ENCODE peak calls at places on chromosome 16, in six cellular contexts. One of them, this sample, is unnamed.

GRCh38 chr16:79632289-79632688 is 31.8 kb upstream of the MAF start:
- DNase-seq in H9: no peak
- DNase-seq in mesenchymal stem cell: peak; percentile 44
- DNase-seq in mesendoderm: peak; percentile 44
- DNase-seq in IMR-90: no peak
- DNase-seq in H1: no peak
- DNase-seq in this sample: no peak

GRCh38 chr16:27174798-27175197 is 28.5 kb upstream of the KDM8 start:
- DNase-seq in H9: no peak
- DNase-seq in mesenchymal stem cell: no peak
- DNase-seq in mesendoderm: peak; percentile 19
- DNase-seq in IMR-90: peak; percentile 53
- DNase-seq in H1: no peak
- DNase-seq in this sample: no peak

GRCh38 chr16:29148867-29149272 is 164.0 kb downstream of the LAT start:
- DNase-seq in H9: no peak
- DNase-seq in mesenchymal stem cell: no peak
- DNase-seq in mesendoderm: no peak
- DNase-seq in IMR-90: no peak
- DNase-seq in H1: no peak
- DNase-seq in this sample: no peak

GRCh38 chr16:49050607-49051006 is 231.0 kb downstream of the CBLN1 start:
- DNase-seq in H9: no peak
- DNase-seq in mesenchymal stem cell: no peak
- DNase-seq in mesendoderm: no peak
- DNase-seq in IMR-90: no peak
- DNase-seq in H1: no peak
- DNase-seq in this sample: no peak

GRCh38 chr16:35146723-35147458 is 1687.5 kb downstream of the TP53TG3F start:
- DNase-seq in H9: no peak
- DNase-seq in mesenchymal stem cell: no peak
- DNase-seq in mesendoderm: no peak
- DNase-seq in IMR-90: no peak
- DNase-seq in H1: no peak
- DNase-seq in this sample: no peak

GRCh38 chr16:68778551-68779231 is 41.6 kb downstream of the CDH1 start:
- DNase-seq in H9: peak; percentile 91
- DNase-seq in mesenchymal stem cell: no peak
- DNase-seq in mesendoderm: peak; percentile 94
- DNase-seq in IMR-90: no peak
- DNase-seq in H1: no peak
- DNase-seq in this sample: no peak

GRCh38 chr16:72985148-72985882 is 62.6 kb downstream of the ZFHX3 start:
- DNase-seq in H9: no peak
- DNase-seq in mesenchymal stem cell: peak; percentile 58
- DNase-seq in mesendoderm: no peak
- DNase-seq in IMR-90: peak; percentile 48
- DNase-seq in H1: no peak
- DNase-seq in this sample: no peak

GRCh38 chr16:793414-793813 is 5.0 kb downstream of the CHTF18 start:
- DNase-seq in H9: no peak
- DNase-seq in mesenchymal stem cell: no peak
- DNase-seq in mesendoderm: no peak
- DNase-seq in IMR-90: no peak
- DNase-seq in H1: no peak
- DNase-seq in this sample: no peak

GRCh38 chr16:84065536-84066132 is 23.0 kb upstream of the SLC38A8 start:
- DNase-seq in H9: peak; percentile 54
- DNase-seq in mesenchymal stem cell: peak; percentile 66
- DNase-seq in mesendoderm: peak; percentile 66
- DNase-seq in IMR-90: peak; percentile 62
- DNase-seq in H1: no peak
- DNase-seq in this sample: no peak

GRCh38 chr16:27529962-27530361 is 19.8 kb downstream of the GTF3C1 start:
- DNase-seq in H9: no peak
- DNase-seq in mesenchymal stem cell: peak; percentile 57
- DNase-seq in mesendoderm: no peak
- DNase-seq in IMR-90: peak; percentile 82
- DNase-seq in H1: no peak
- DNase-seq in this sample: no peak

GRCh38 chr16:11583889-11584565 is 2.7 kb downstream of the LITAF start:
- DNase-seq in H9: no peak
- DNase-seq in mesenchymal stem cell: peak; percentile 38
- DNase-seq in mesendoderm: no peak
- DNase-seq in IMR-90: no peak
- DNase-seq in H1: no peak
- DNase-seq in this sample: no peak

GRCh38 chr16:27429981-27430441 is 28.0 kb downstream of the IL21R start:
- DNase-seq in H9: peak; percentile 18
- DNase-seq in mesenchymal stem cell: no peak
- DNase-seq in mesendoderm: no peak
- DNase-seq in IMR-90: no peak
- DNase-seq in H1: no peak
- DNase-seq in this sample: no peak

GRCh38 chr16:87740909-87741424 is 24.8 kb downstream of the KLHDC4 start:
- DNase-seq in H9: no peak
- DNase-seq in mesenchymal stem cell: no peak
- DNase-seq in mesendoderm: no peak
- DNase-seq in IMR-90: peak; percentile 6
- DNase-seq in H1: no peak
- DNase-seq in this sample: no peak

GRCh38 chr16:89365044-89365467 is 125.3 kb downstream of the ANKRD11 start:
- DNase-seq in H9: no peak
- DNase-seq in mesenchymal stem cell: peak; percentile 79
- DNase-seq in mesendoderm: no peak
- DNase-seq in IMR-90: peak; percentile 95
- DNase-seq in H1: no peak
- DNase-seq in this sample: no peak

GRCh38 chr16:84775262-84775810 is 44.4 kb upstream of the CRISPLD2 start:
- DNase-seq in H9: no peak
- DNase-seq in mesenchymal stem cell: no peak
- DNase-seq in mesendoderm: no peak
- DNase-seq in IMR-90: no peak
- DNase-seq in H1: no peak
- DNase-seq in this sample: no peak

DNA sequence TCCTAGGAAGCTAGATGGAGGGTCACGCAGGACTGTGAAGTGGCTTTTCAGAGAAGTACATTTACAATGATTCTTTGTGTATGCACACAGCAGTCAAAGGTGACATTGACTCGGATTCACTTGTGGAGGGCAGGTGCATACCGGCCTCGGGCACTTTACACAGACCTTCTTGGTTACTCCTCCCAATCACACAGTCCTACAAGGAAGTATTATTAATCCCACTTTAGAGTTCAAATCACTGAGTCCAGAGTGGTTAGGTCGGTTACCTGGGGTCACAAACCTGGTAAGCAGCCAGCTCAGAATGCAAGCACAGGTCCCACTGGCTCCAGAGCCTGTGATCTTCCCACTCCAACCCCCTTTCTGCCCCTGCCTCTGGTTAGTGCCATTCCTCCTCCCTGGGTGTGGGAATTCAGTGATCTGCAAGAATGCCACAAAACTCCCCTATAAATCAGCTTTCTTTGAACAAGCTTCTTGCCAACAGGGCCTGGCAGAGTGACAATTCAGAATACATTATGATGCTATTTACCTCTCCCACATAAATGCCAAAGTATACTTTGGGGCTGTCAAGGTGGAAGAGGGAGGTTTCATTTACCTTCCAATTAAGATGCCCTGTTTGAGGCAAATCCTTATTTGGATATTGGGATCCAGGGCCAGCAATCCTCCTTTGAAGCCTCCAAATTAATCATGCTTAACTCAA is 7.0 kb downstream of the CHD9NB start:
- DNase-seq in H9: no peak
- DNase-seq in mesenchymal stem cell: no peak
- DNase-seq in mesendoderm: no peak
- DNase-seq in IMR-90: no peak
- DNase-seq in H1: no peak
- DNase-seq in this sample: no peak
- H3K27ac ChIP-seq in H9: no peak overlapping the region
- H3K27ac ChIP-seq in mesenchymal stem cell: no peak overlapping the region
- H3K27ac ChIP-seq in mesendoderm: peak overlapping the region; percentile 17
- H3K27ac ChIP-seq in IMR-90: no peak overlapping the region
- H3K27ac ChIP-seq in H1: no peak overlapping the region
- H3K27ac ChIP-seq in this sample: no peak overlapping the region

DNA sequence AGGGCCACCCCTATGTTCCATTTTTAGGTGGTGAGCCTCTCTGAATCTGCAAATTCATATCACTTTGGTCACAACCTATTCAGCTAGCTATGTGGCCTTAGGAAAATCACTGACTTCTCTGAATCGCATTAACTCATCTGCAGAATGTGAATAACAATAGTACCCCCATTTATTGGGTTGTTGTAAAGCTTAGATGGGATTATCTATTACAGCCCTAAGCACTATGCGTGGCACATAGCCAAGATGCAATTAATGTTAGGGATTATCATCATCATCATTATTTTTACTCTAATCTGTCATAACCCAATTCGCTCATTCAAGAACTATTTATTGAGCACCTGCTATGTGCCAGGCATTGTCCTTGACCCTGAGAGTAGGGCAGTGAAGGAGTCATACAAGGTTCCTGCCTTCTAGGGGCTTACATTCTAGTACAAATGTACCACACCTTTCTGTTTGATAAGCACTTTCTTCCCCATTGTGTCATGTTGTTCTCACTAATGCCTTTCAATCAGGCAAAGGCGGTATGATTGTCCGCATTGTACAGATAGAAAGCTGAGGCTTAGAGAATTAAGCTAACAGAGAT is 38.5 kb downstream of the CHD9 start:
- DNase-seq in H9: no peak
- DNase-seq in mesenchymal stem cell: no peak
- DNase-seq in mesendoderm: no peak
- DNase-seq in IMR-90: no peak
- DNase-seq in H1: no peak
- DNase-seq in this sample: no peak
- H2BK15ac ChIP-seq in H9: no peak overlapping the region
- H2BK15ac ChIP-seq in mesenchymal stem cell: no peak overlapping the region
- H2BK15ac ChIP-seq in mesendoderm: no peak overlapping the region
- H2BK15ac ChIP-seq in IMR-90: no peak overlapping the region
- H2BK15ac ChIP-seq in H1: peak overlapping the region; percentile 96
- H2BK15ac ChIP-seq in this sample: no peak overlapping the region

GRCh38 chr16:23907903-23908302 is 72.1 kb downstream of the PRKCB start:
- DNase-seq in H9: no peak
- DNase-seq in mesenchymal stem cell: no peak
- DNase-seq in mesendoderm: no peak
- DNase-seq in IMR-90: no peak
- DNase-seq in H1: no peak
- DNase-seq in this sample: no peak
- H3K27ac ChIP-seq in H9: no peak overlapping the region
- H3K27ac ChIP-seq in mesenchymal stem cell: no peak overlapping the region
- H3K27ac ChIP-seq in mesendoderm: no peak overlapping the region
- H3K27ac ChIP-seq in IMR-90: no peak overlapping the region
- H3K27ac ChIP-seq in H1: no peak overlapping the region
- H3K27ac ChIP-seq in this sample: no peak overlapping the region

DNA sequence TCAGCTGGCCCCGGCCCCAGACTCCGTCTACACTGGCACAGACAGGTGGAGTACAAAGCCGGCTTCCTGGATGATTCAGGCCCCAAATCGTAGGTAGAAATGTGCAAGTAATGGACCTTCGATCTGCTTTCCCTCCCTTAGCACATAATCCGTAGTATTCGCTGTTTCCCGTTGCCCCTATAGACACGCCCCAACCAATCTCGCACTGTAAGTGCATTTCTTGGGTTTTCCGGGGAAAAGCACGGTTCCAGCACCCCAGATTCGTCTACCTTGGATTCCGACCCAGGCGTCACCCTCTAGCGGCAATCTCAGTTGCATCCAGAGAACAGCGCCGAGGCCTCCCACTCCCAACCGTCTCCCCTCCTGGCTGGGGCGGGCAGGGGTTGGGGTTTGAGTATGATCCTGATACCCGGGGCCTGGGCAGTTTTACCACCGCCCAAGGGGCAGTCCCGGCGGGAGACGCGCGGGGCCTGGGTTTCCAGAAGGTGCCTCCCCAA is 12.1 kb upstream of the FOXF1 start:
- DNase-seq in H9: peak; percentile 43
- DNase-seq in mesenchymal stem cell: peak; percentile 78
- DNase-seq in mesendoderm: peak; percentile 61
- DNase-seq in IMR-90: peak; percentile 37
- DNase-seq in H1: no peak
- DNase-seq in this sample: no peak
- H2BK15ac ChIP-seq in H9: no peak overlapping the region
- H2BK15ac ChIP-seq in mesenchymal stem cell: peak overlapping the region; percentile 62
- H2BK15ac ChIP-seq in mesendoderm: no peak overlapping the region
- H2BK15ac ChIP-seq in IMR-90: peak overlapping the region; percentile 89
- H2BK15ac ChIP-seq in H1: no peak overlapping the region
- H2BK15ac ChIP-seq in this sample: no peak overlapping the region

DNA sequence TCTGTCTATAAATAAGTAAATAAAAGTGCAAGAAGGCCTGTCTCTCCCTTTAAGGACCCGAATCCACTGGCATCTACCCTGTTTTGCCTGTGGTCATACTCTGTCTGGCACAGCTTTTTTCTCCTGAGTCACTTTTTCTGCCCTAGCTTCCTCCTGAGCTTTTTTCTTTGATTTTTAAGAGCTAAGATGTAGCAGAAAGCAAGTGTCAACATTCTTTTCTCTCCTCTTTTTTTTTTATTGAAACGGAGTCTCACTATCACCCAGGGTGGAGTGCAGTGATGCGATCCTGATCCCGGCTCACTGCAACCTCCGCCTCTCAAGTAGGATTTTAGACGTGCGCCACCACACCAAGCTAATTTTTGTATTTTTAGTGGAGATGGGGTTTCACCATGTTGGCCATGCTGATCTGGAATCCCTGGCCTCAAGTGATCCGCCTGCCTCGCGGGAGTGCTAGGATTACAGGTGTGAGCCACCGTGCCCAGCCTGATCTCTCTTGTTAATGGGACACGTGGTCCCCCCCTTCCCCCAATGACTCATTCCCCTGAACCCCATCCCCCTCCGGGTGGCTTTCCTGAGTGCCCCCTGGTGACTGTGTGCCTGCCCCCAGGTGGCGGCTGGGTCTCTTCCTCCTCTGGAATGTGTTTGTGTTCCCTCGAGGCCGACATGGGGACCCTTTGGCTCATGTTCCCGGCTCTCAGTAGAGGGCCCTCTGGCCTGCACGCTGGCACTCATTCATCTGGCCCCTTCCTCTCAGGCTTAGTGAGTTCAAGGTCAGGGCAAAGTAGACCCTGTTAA is 14.2 kb downstream of the C16orf90 start:
- DNase-seq in H9: no peak
- DNase-seq in mesenchymal stem cell: no peak
- DNase-seq in mesendoderm: peak; percentile 78
- DNase-seq in IMR-90: no peak
- DNase-seq in H1: peak; percentile 38
- DNase-seq in this sample: no peak
- H3K27ac ChIP-seq in H9: no peak overlapping the region
- H3K27ac ChIP-seq in mesenchymal stem cell: no peak overlapping the region
- H3K27ac ChIP-seq in mesendoderm: peak overlapping the region; percentile 20
- H3K27ac ChIP-seq in IMR-90: no peak overlapping the region
- H3K27ac ChIP-seq in H1: peak overlapping the region; percentile 12
- H3K27ac ChIP-seq in this sample: no peak overlapping the region

DNA sequence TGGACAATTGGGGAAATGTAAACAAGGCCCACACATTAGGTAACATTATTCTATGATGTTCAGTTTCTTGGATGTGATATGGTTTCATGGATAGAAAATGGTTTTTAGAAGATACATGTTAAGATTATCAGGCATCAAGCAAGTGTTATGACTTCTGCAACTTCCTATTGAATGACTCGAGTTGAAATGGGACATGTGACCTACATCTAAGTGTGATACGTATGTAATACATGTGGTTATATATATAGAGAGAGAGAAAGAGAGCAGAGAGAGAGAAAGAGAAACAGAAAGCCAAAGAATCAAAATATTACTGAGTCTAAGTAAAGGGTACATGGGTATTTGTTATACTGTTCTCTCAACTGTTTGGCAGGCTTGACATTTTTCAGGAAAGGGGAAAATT is 1.7 kb downstream of the TMEM170A start:
- DNase-seq in H9: no peak
- DNase-seq in mesenchymal stem cell: peak; percentile 50
- DNase-seq in mesendoderm: no peak
- DNase-seq in IMR-90: no peak
- DNase-seq in H1: no peak
- DNase-seq in this sample: no peak
- H2BK15ac ChIP-seq in H9: no peak overlapping the region
- H2BK15ac ChIP-seq in mesenchymal stem cell: no peak overlapping the region
- H2BK15ac ChIP-seq in mesendoderm: no peak overlapping the region
- H2BK15ac ChIP-seq in IMR-90: no peak overlapping the region
- H2BK15ac ChIP-seq in H1: no peak overlapping the region
- H2BK15ac ChIP-seq in this sample: no peak overlapping the region

This sample was measured in neuronal stem cell.